ENCODE peak calls at places on chromosomes 2 and 18, in nine cellular contexts. U is BE2C; F is type B pancreatic cell; Z is B cell; E is CD4-positive, alpha-beta T cell; I is upper lobe of left lung; W is stomach; G is body of pancreas; V is upper lobe of right lung. B is an unnamed sample.

GRCh38 chr2:169073972-169074751 is 4.8 kb downstream of the DHRS9 start:
- DNase-seq in G (no peak), W (no peak), U (no peak), I (no peak), Z (no peak), V (no peak), E (no peak), F (no peak), B (no peak)

GRCh38 chr2:28366496-28367282 is 26.0 kb upstream of the FOSL2 start:
- DNase-seq in E (peak), Z (no peak), U (peak), I (peak), V (no peak), W (peak), G (no peak), F (no peak), B (no peak)

GRCh38 chr18:24190590-24190989 is 51.7 kb downstream of the CABYR start:
- DNase-seq in E (no peak), V (no peak), U (no peak), W (no peak), Z (no peak), G (no peak), F (no peak), I (no peak), B (no peak)

GRCh38 chr2:235230809-235231601 is 262.8 kb upstream of the AGAP1 start:
- DNase-seq in Z (no peak), U (no peak), I (peak), F (no peak), E (no peak), V (no peak), W (no peak), G (no peak), B (no peak)

GRCh38 chr2:144682248-144682647 is 162.3 kb upstream of the ZEB2 start:
- DNase-seq in V (no peak), F (no peak), W (no peak), E (no peak), Z (no peak), I (no peak), U (no peak), G (no peak), B (no peak)

GRCh38 chr2:215952860-215953637 is 60.3 kb downstream of the MREG start:
- DNase-seq in W (no peak), E (no peak), G (no peak), U (no peak), I (no peak), Z (no peak), V (no peak), F (no peak), B (no peak)

GRCh38 chr2:149703281-149703680 is 115.7 kb upstream of the MMADHC start:
- DNase-seq in I (no peak), V (no peak), F (no peak), W (no peak), U (no peak), G (no peak), E (no peak), Z (no peak), B (no peak)

GRCh38 chr2:98188351-98189046 is 101.5 kb downstream of the VWA3B start:
- DNase-seq in E (no peak), Z (no peak), I (no peak), U (no peak), V (no peak), F (no peak), G (no peak), W (no peak), B (no peak)

GRCh38 chr18:45024357-45025107 is 343.8 kb downstream of the SETBP1 start:
- DNase-seq in V (no peak), W (no peak), U (no peak), Z (no peak), E (no peak), I (no peak), F (no peak), G (no peak), B (no peak)

GRCh38 chr18:23433360-23433759 is 19.7 kb upstream of the RIOK3 start:
- DNase-seq in I (no peak), Z (no peak), U (no peak), E (no peak), W (peak), F (no peak), V (no peak), G (no peak), B (no peak)

GRCh38 chr2:68475110-68475509 is 7.7 kb downstream of the APLF start:
- DNase-seq in U (no peak), V (no peak), E (no peak), G (no peak), F (no peak), Z (no peak), W (no peak), I (no peak), B (no peak)

GRCh38 chr2:21821697-21822227 is 698.0 kb downstream of the TDRD15 start:
- DNase-seq in V (no peak), Z (no peak), F (no peak), U (no peak), W (no peak), I (no peak), G (no peak), E (no peak), B (no peak)

GRCh38 chr18:79575891-79576685 is 103.5 kb upstream of the CTDP1 start:
- DNase-seq in V (peak), E (no peak), I (peak), F (no peak), Z (peak), G (peak), W (peak), U (no peak), B (no peak)

GRCh38 chr2:122011493-122012270 is 256.2 kb downstream of the TSN start:
- DNase-seq in E (no peak), U (no peak), V (no peak), F (no peak), I (no peak), Z (no peak), W (no peak), G (no peak), B (no peak)

GRCh38 chr18:42053188-42053781 is 98.3 kb downstream of the PIK3C3 start:
- DNase-seq in V (no peak), W (peak), Z (peak), G (peak), F (no peak), E (peak), I (peak), U (peak), B (peak)

GRCh38 chr2:181680937-181681811 is 857 bp upstream of the NEUROD1 start:
- DNase-seq in E (no peak), G (no peak), V (no peak), W (no peak), Z (no peak), F (no peak), U (no peak), I (no peak), B (no peak)

GRCh38 chr2:21103274-21103891 is 20.4 kb upstream of the TDRD15 start:
- DNase-seq in G (no peak), W (no peak), F (no peak), Z (no peak), E (no peak), U (no peak), I (no peak), V (no peak), B (no peak)

GRCh38 chr2:225122582-225123486 is 80.6 kb upstream of the DOCK10 start:
- DNase-seq in F (no peak), G (no peak), E (no peak), Z (no peak), U (peak), I (no peak), V (no peak), W (no peak), B (peak)

GRCh38 chr18:2564373-2564772 is 6.9 kb downstream of the METTL4 start:
- DNase-seq in W (no peak), V (no peak), E (no peak), I (no peak), Z (no peak), G (no peak), U (no peak), F (no peak), B (no peak)

GRCh38 chr2:29502452-29502851 is 387.2 kb downstream of the CLIP4 start:
- DNase-seq in F (no peak), Z (no peak), W (no peak), G (no peak), E (no peak), U (no peak), I (no peak), V (no peak), B (no peak)

GRCh38 chr2:199463000-199463692 is 5.4 kb upstream of the SATB2 start:
- DNase-seq in I (peak), G (peak), V (peak), W (peak), U (peak), E (no peak), Z (no peak), F (peak), B (peak)

GRCh38 chr2:207791579-207792243 is 22.0 kb upstream of the FZD5 start:
- DNase-seq in V (no peak), G (no peak), F (no peak), U (no peak), E (no peak), W (no peak), I (no peak), Z (no peak), B (no peak)

GRCh38 chr18:48161201-48161910 is 230.9 kb upstream of the SMAD2 start:
- DNase-seq in W (peak), G (peak), F (peak), E (peak), Z (no peak), V (peak), U (peak), I (peak), B (peak)

GRCh38 chr18:58784601-58785137 is 80.0 kb upstream of the ZNF532 start:
- DNase-seq in W (no peak), Z (no peak), I (no peak), G (no peak), F (no peak), V (no peak), U (no peak), E (no peak), B (peak)

GRCh38 chr18:58787750-58788149 is 76.9 kb upstream of the ZNF532 start:
- DNase-seq in V (no peak), Z (no peak), U (no peak), W (no peak), I (no peak), E (no peak), F (no peak), G (no peak), B (no peak)

GRCh38 chr18:58788470-58788869 is 76.2 kb upstream of the ZNF532 start:
- DNase-seq in E (no peak), W (no peak), I (no peak), U (no peak), Z (no peak), G (no peak), V (no peak), F (no peak), B (no peak)

GRCh38 chr18:58785870-58786269 is 78.8 kb upstream of the ZNF532 start:
- DNase-seq in V (no peak), Z (no peak), G (no peak), F (no peak), E (no peak), I (no peak), U (no peak), W (no peak), B (no peak)

GRCh38 chr18:58785171-58785805 is 79.4 kb upstream of the ZNF532 start:
- DNase-seq in F (no peak), E (no peak), W (peak), U (no peak), V (no peak), G (peak), Z (no peak), I (no peak), B (no peak)
- TF ChIP-seq CTCF in F (peak), E (no peak), W (no peak), U (no peak), V (no peak), G (no peak), Z (no peak), I (no peak), B (no peak)

GRCh38 chr18:76259012-76259568 is 236.0 kb downstream of the ZNF516 start:
- DNase-seq in U (no peak), G (no peak), Z (no peak), I (no peak), E (no peak), V (no peak), F (no peak), W (no peak), B (no peak)
- TF ChIP-seq CTCF in U (no peak), G (no peak), Z (no peak), I (no peak), E (no peak), V (peak), F (peak), W (no peak), B (no peak)

GRCh38 chr2:40016151-40016885 is 237.3 kb upstream of the THUMPD2 start:
- DNase-seq in E (no peak), Z (no peak), G (no peak), V (no peak), W (no peak), F (no peak), U (no peak), I (no peak), B (no peak)

GRCh38 chr2:40020997-40021396 is 241.9 kb upstream of the THUMPD2 start:
- DNase-seq in F (no peak), G (no peak), E (no peak), Z (no peak), I (no peak), U (no peak), V (no peak), W (no peak), B (no peak)
- TF ChIP-seq CTCF in F (no peak), G (no peak), E (no peak), Z (no peak), I (no peak), U (no peak), V (no peak), W (no peak), B (no peak)

GRCh38 chr18:12248926-12249720 is 5.0 kb upstream of the CIDEA start:
- DNase-seq in F (no peak), E (no peak), Z (no peak), I (no peak), W (no peak), V (no peak), G (no peak), U (no peak), B (no peak)

GRCh38 chr18:12251311-12251710 is 2.9 kb upstream of the CIDEA start:
- DNase-seq in V (no peak), W (no peak), U (no peak), I (no peak), F (no peak), E (no peak), G (no peak), Z (no peak), B (no peak)

GRCh38 chr18:12245793-12246135 is 8.4 kb upstream of the CIDEA start:
- DNase-seq in W (no peak), V (no peak), G (no peak), U (no peak), Z (no peak), F (no peak), E (no peak), I (no peak), B (no peak)

GRCh38 chr18:12247946-12248345 is 6.2 kb upstream of the CIDEA start:
- DNase-seq in V (no peak), E (no peak), Z (no peak), W (no peak), G (no peak), F (no peak), U (no peak), I (no peak), B (no peak)

GRCh38 chr18:12246849-12247808 is 7.0 kb upstream of the CIDEA start:
- DNase-seq in I (no peak), E (no peak), U (no peak), Z (no peak), V (no peak), W (no peak), G (no peak), F (peak), B (peak)
- TF ChIP-seq CTCF in I (no peak), E (no peak), U (no peak), Z (no peak), V (no peak), W (no peak), G (no peak), F (peak), B (peak)